ENCODE peak calls at places on chromosomes 3 and 15, in seven cellular contexts. One of them, this sample, is unnamed.
A peak's percentile ranks its signal among the peaks of the same experiment; 100 is the strongest.

GRCh38 chr3:16477054-16477453 is 36.4 kb downstream of the RFTN1 start:
- DNase-seq in mesenchymal stem cell: peak; percentile 81
- DNase-seq in CD8-positive, alpha-beta memory T cell: no peak
- DNase-seq in fibroblast of lung: no peak
- DNase-seq in GM23338: no peak
- DNase-seq in OCI-LY7: no peak
- DNase-seq in right cardiac atrium: no peak
- DNase-seq in this sample: no peak

GRCh38 chr15:47959617-47960398 is 161.0 kb upstream of the SLC24A5 start:
- DNase-seq in mesenchymal stem cell: no peak
- DNase-seq in CD8-positive, alpha-beta memory T cell: no peak
- DNase-seq in fibroblast of lung: no peak
- DNase-seq in GM23338: no peak
- DNase-seq in OCI-LY7: no peak
- DNase-seq in right cardiac atrium: no peak
- DNase-seq in this sample: no peak

GRCh38 chr3:27532931-27533607 is 48.9 kb upstream of the SLC4A7 start:
- DNase-seq in mesenchymal stem cell: peak; percentile 38
- DNase-seq in CD8-positive, alpha-beta memory T cell: no peak
- DNase-seq in fibroblast of lung: peak; percentile 36
- DNase-seq in GM23338: peak; percentile 46
- DNase-seq in OCI-LY7: peak; percentile 3
- DNase-seq in right cardiac atrium: no peak
- DNase-seq in this sample: no peak

GRCh38 chr3:57755368-57756021 is 614 bp upstream of the SLMAP start:
- DNase-seq in mesenchymal stem cell: no peak
- DNase-seq in CD8-positive, alpha-beta memory T cell: no peak
- DNase-seq in fibroblast of lung: no peak
- DNase-seq in GM23338: peak; percentile 85
- DNase-seq in OCI-LY7: peak; percentile 77
- DNase-seq in right cardiac atrium: peak; percentile 69
- DNase-seq in this sample: no peak

GRCh38 chr3:20043398-20043797 is 3.2 kb downstream of the KAT2B start:
- DNase-seq in mesenchymal stem cell: peak; percentile 64
- DNase-seq in CD8-positive, alpha-beta memory T cell: peak; percentile 75
- DNase-seq in fibroblast of lung: peak; percentile 61
- DNase-seq in GM23338: no peak
- DNase-seq in OCI-LY7: peak; percentile 68
- DNase-seq in right cardiac atrium: peak; percentile 96
- DNase-seq in this sample: peak; percentile 61

GRCh38 chr15:80059786-80060489 is 462 bp downstream of the ZFAND6 start:
- DNase-seq in mesenchymal stem cell: peak; percentile 47
- DNase-seq in CD8-positive, alpha-beta memory T cell: no peak
- DNase-seq in fibroblast of lung: no peak
- DNase-seq in GM23338: peak; percentile 83
- DNase-seq in OCI-LY7: peak; percentile 86
- DNase-seq in right cardiac atrium: no peak
- DNase-seq in this sample: peak; percentile 93

GRCh38 chr3:100966049-100966471 is 27.2 kb downstream of the ABI3BP start:
- DNase-seq in mesenchymal stem cell: no peak
- DNase-seq in CD8-positive, alpha-beta memory T cell: no peak
- DNase-seq in fibroblast of lung: peak; percentile 72
- DNase-seq in GM23338: no peak
- DNase-seq in OCI-LY7: no peak
- DNase-seq in right cardiac atrium: no peak
- DNase-seq in this sample: no peak

GRCh38 chr15:53197426-53197839 is 407.3 kb upstream of the ONECUT1 start:
- DNase-seq in mesenchymal stem cell: peak; percentile 2
- DNase-seq in CD8-positive, alpha-beta memory T cell: no peak
- DNase-seq in fibroblast of lung: peak; percentile 32
- DNase-seq in GM23338: peak; percentile 90
- DNase-seq in OCI-LY7: peak; percentile 37
- DNase-seq in right cardiac atrium: peak; percentile 76
- DNase-seq in this sample: peak; percentile 64

GRCh38 chr3:81592101-81592500 is 169.3 kb downstream of the GBE1 start:
- DNase-seq in mesenchymal stem cell: peak; percentile 12
- DNase-seq in CD8-positive, alpha-beta memory T cell: no peak
- DNase-seq in fibroblast of lung: peak; percentile 52
- DNase-seq in GM23338: peak; percentile 3
- DNase-seq in OCI-LY7: no peak
- DNase-seq in right cardiac atrium: no peak
- DNase-seq in this sample: no peak

GRCh38 chr3:66037986-66038369 is 740 bp downstream of the MAGI1 start:
- DNase-seq in mesenchymal stem cell: peak; percentile 49
- DNase-seq in CD8-positive, alpha-beta memory T cell: no peak
- DNase-seq in fibroblast of lung: no peak
- DNase-seq in GM23338: no peak
- DNase-seq in OCI-LY7: peak; percentile 19
- DNase-seq in right cardiac atrium: peak; percentile 61
- DNase-seq in this sample: no peak

GRCh38 chr3:153221748-153222162 is 59.7 kb downstream of the RAP2B start:
- DNase-seq in mesenchymal stem cell: peak; percentile 99
- DNase-seq in CD8-positive, alpha-beta memory T cell: peak; percentile 89
- DNase-seq in fibroblast of lung: peak; percentile 80
- DNase-seq in GM23338: no peak
- DNase-seq in OCI-LY7: no peak
- DNase-seq in right cardiac atrium: peak; percentile 72
- DNase-seq in this sample: peak; percentile 85

GRCh38 chr3:30988774-30989173 is 94.3 kb upstream of the GADL1 start:
- DNase-seq in mesenchymal stem cell: no peak
- DNase-seq in CD8-positive, alpha-beta memory T cell: no peak
- DNase-seq in fibroblast of lung: no peak
- DNase-seq in GM23338: no peak
- DNase-seq in OCI-LY7: no peak
- DNase-seq in right cardiac atrium: no peak
- DNase-seq in this sample: no peak

GRCh38 chr3:48858709-48859108 is 11.0 kb upstream of the PRKAR2A start:
- DNase-seq in mesenchymal stem cell: no peak
- DNase-seq in CD8-positive, alpha-beta memory T cell: no peak
- DNase-seq in fibroblast of lung: no peak
- DNase-seq in GM23338: no peak
- DNase-seq in OCI-LY7: no peak
- DNase-seq in right cardiac atrium: no peak
- DNase-seq in this sample: no peak

GRCh38 chr3:35664460-35664919 is 25.2 kb downstream of the ARPP21 start:
- DNase-seq in mesenchymal stem cell: no peak
- DNase-seq in CD8-positive, alpha-beta memory T cell: no peak
- DNase-seq in fibroblast of lung: peak; percentile 45
- DNase-seq in GM23338: peak; percentile 52
- DNase-seq in OCI-LY7: peak; percentile 97
- DNase-seq in right cardiac atrium: peak; percentile 81
- DNase-seq in this sample: no peak

GRCh38 chr3:51670053-51670666 is 892 bp upstream of the TEX264 start:
- DNase-seq in mesenchymal stem cell: no peak
- DNase-seq in CD8-positive, alpha-beta memory T cell: no peak
- DNase-seq in fibroblast of lung: no peak
- DNase-seq in GM23338: no peak
- DNase-seq in OCI-LY7: no peak
- DNase-seq in right cardiac atrium: no peak
- DNase-seq in this sample: no peak

GRCh38 chr15:47294765-47295259 is 422.5 kb upstream of the SEMA6D start:
- DNase-seq in mesenchymal stem cell: no peak
- DNase-seq in CD8-positive, alpha-beta memory T cell: no peak
- DNase-seq in fibroblast of lung: peak; percentile 12
- DNase-seq in GM23338: no peak
- DNase-seq in OCI-LY7: no peak
- DNase-seq in right cardiac atrium: no peak
- DNase-seq in this sample: no peak

GRCh38 chr15:80870893-80871292 is 91.7 kb downstream of the CEMIP start:
- DNase-seq in mesenchymal stem cell: peak; percentile 24
- DNase-seq in CD8-positive, alpha-beta memory T cell: no peak
- DNase-seq in fibroblast of lung: no peak
- DNase-seq in GM23338: no peak
- DNase-seq in OCI-LY7: no peak
- DNase-seq in right cardiac atrium: no peak
- DNase-seq in this sample: no peak

GRCh38 chr3:149145926-149146325 is 16.5 kb downstream of the HPS3 start:
- DNase-seq in mesenchymal stem cell: no peak
- DNase-seq in CD8-positive, alpha-beta memory T cell: no peak
- DNase-seq in fibroblast of lung: no peak
- DNase-seq in GM23338: no peak
- DNase-seq in OCI-LY7: peak; percentile 89
- DNase-seq in right cardiac atrium: no peak
- DNase-seq in this sample: peak; percentile 1
- H3K27ac ChIP-seq in mesenchymal stem cell: no peak overlapping the region
- H3K27ac ChIP-seq in CD8-positive, alpha-beta memory T cell: no peak overlapping the region
- H3K27ac ChIP-seq in fibroblast of lung: no peak overlapping the region
- H3K27ac ChIP-seq in GM23338: peak overlapping the region; percentile 7
- H3K27ac ChIP-seq in OCI-LY7: peak overlapping the region; percentile 91
- H3K27ac ChIP-seq in right cardiac atrium: no peak overlapping the region
- H3K27ac ChIP-seq in this sample: no peak overlapping the region

DNA sequence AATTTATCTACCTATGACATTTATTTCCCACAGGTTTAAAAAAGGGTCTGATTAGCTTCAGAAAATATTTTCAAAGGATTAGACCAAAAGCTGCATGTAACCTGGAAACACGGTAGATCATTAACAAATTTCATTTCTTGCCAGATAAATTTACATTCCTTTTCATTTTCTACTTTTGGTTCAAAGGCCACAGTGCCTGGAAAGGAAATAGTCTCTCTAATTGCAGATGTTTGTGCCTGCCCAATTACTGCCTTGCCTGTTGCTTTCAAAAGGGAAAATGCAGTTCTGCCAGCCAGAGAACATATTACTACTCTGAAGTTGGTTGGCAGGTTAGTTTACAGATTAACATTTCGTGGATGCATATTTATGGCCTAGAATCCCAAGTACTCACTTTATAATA is 124.4 kb upstream of the LRRC3B start:
- DNase-seq in mesenchymal stem cell: no peak
- DNase-seq in CD8-positive, alpha-beta memory T cell: no peak
- DNase-seq in fibroblast of lung: no peak
- DNase-seq in GM23338: no peak
- DNase-seq in OCI-LY7: no peak
- DNase-seq in right cardiac atrium: no peak
- DNase-seq in this sample: no peak
- H3K4me3 ChIP-seq in mesenchymal stem cell: no peak overlapping the region
- H3K4me3 ChIP-seq in CD8-positive, alpha-beta memory T cell: no peak overlapping the region
- H3K4me3 ChIP-seq in fibroblast of lung: no peak overlapping the region
- H3K4me3 ChIP-seq in GM23338: no peak overlapping the region
- H3K4me3 ChIP-seq in OCI-LY7: no peak overlapping the region
- H3K4me3 ChIP-seq in right cardiac atrium: no peak overlapping the region
- H3K4me3 ChIP-seq in this sample: no peak overlapping the region

GRCh38 chr15:28934645-28935044 is 48.9 kb downstream of the APBA2 start:
- DNase-seq in mesenchymal stem cell: no peak
- DNase-seq in CD8-positive, alpha-beta memory T cell: no peak
- DNase-seq in fibroblast of lung: no peak
- DNase-seq in GM23338: no peak
- DNase-seq in OCI-LY7: no peak
- DNase-seq in right cardiac atrium: no peak
- DNase-seq in this sample: no peak

GRCh38 chr15:28936481-28936881 is 50.7 kb downstream of the APBA2 start:
- DNase-seq in mesenchymal stem cell: no peak
- DNase-seq in CD8-positive, alpha-beta memory T cell: no peak
- DNase-seq in fibroblast of lung: no peak
- DNase-seq in GM23338: no peak
- DNase-seq in OCI-LY7: no peak
- DNase-seq in right cardiac atrium: no peak
- DNase-seq in this sample: no peak

GRCh38 chr15:28936081-28936480 is 50.3 kb downstream of the APBA2 start:
- DNase-seq in mesenchymal stem cell: no peak
- DNase-seq in CD8-positive, alpha-beta memory T cell: no peak
- DNase-seq in fibroblast of lung: no peak
- DNase-seq in GM23338: no peak
- DNase-seq in OCI-LY7: no peak
- DNase-seq in right cardiac atrium: no peak
- DNase-seq in this sample: no peak

GRCh38 chr15:28933710-28934445 is 48.1 kb downstream of the APBA2 start:
- DNase-seq in mesenchymal stem cell: no peak
- DNase-seq in CD8-positive, alpha-beta memory T cell: no peak
- DNase-seq in fibroblast of lung: no peak
- DNase-seq in GM23338: no peak
- DNase-seq in OCI-LY7: no peak
- DNase-seq in right cardiac atrium: no peak
- DNase-seq in this sample: no peak

DNA sequence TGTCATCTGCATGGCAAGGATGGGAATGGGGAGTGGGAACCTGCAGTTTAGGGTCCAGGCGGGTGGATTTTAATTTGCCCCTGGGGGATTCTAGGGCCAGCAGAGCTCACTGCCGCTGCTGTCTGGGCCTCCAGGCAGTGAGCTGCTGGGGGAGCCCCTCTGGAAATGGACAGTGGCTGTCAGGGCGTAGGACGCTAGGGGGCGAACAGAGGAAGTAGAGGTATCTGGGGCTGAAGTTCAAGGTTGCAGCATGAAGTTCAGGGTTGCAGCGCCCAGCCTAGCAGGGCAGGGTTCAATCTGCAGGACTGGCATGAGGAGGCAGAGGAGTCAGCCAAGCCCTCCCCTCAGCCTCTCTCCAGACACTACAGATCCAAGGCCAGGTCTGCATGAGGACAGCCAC is 49.5 kb downstream of the APBA2 start:
- DNase-seq in mesenchymal stem cell: peak; percentile 31
- DNase-seq in CD8-positive, alpha-beta memory T cell: peak; percentile 77
- DNase-seq in fibroblast of lung: no peak
- DNase-seq in GM23338: peak; percentile 85
- DNase-seq in OCI-LY7: peak; percentile 48
- DNase-seq in right cardiac atrium: no peak
- DNase-seq in this sample: no peak
- H3K27ac ChIP-seq in mesenchymal stem cell: no peak overlapping the region
- H3K27ac ChIP-seq in CD8-positive, alpha-beta memory T cell: no peak overlapping the region
- H3K27ac ChIP-seq in fibroblast of lung: no peak overlapping the region
- H3K27ac ChIP-seq in GM23338: no peak overlapping the region
- H3K27ac ChIP-seq in OCI-LY7: no peak overlapping the region
- H3K27ac ChIP-seq in right cardiac atrium: no peak overlapping the region
- H3K27ac ChIP-seq in this sample: no peak overlapping the region

DNA sequence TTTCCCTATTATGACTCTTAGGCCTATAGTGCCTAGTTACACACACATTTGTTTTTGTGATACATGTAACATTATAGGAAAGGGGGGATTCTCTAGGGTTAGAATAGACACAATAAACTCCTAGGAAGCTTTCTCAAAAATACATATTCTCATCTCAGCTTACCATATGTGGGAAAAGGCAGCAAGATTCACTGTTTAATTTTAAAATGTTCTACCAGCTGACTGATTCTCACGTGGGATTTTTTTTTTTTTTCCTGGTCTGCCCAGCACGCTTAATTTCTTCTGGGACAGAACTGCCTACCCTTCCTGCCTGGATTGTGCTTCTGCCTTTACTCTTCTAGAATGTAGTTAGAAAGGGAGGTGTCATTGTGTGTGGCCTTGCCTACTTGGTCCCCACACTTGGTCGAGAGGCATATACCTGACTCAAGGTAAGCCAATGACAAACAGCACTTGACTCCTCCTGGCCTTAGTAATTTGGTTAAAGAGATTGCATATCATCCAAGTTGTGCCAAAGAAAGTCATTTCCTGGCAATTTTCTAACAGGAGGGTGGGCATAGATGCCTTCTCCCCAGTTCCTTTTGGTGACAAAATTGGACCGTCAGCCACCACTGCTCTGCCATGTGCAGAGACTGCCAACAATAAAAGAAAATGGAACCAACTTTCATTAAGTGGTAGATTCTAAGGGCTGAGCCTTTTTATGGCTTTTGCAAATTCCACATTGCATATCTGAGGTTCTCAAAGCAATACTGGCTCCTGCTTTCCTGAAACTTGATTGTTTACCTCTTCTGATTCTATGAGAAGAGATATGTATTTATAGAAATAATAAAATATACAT is 8.0 kb upstream of the LEKR1 start:
- DNase-seq in mesenchymal stem cell: peak; percentile 43
- DNase-seq in CD8-positive, alpha-beta memory T cell: no peak
- DNase-seq in fibroblast of lung: no peak
- DNase-seq in GM23338: no peak
- DNase-seq in OCI-LY7: no peak
- DNase-seq in right cardiac atrium: no peak
- DNase-seq in this sample: peak; percentile 44
- H3K4me3 ChIP-seq in mesenchymal stem cell: no peak overlapping the region
- H3K4me3 ChIP-seq in CD8-positive, alpha-beta memory T cell: peak overlapping the region; percentile 83
- H3K4me3 ChIP-seq in fibroblast of lung: no peak overlapping the region
- H3K4me3 ChIP-seq in GM23338: peak overlapping the region; percentile 51
- H3K4me3 ChIP-seq in OCI-LY7: peak overlapping the region; percentile 65
- H3K4me3 ChIP-seq in right cardiac atrium: no peak overlapping the region
- H3K4me3 ChIP-seq in this sample: peak overlapping the region; percentile 62

GRCh38 chr15:85642693-85643058 is 152.0 kb downstream of the KLHL25 start:
- DNase-seq in mesenchymal stem cell: peak; percentile 76
- DNase-seq in CD8-positive, alpha-beta memory T cell: no peak
- DNase-seq in fibroblast of lung: peak; percentile 77
- DNase-seq in GM23338: no peak
- DNase-seq in OCI-LY7: no peak
- DNase-seq in right cardiac atrium: peak; percentile 92
- DNase-seq in this sample: peak; percentile 61
- H3K27ac ChIP-seq in mesenchymal stem cell: no peak overlapping the region
- H3K27ac ChIP-seq in CD8-positive, alpha-beta memory T cell: no peak overlapping the region
- H3K27ac ChIP-seq in fibroblast of lung: peak overlapping the region; percentile 83
- H3K27ac ChIP-seq in GM23338: no peak overlapping the region
- H3K27ac ChIP-seq in OCI-LY7: no peak overlapping the region
- H3K27ac ChIP-seq in right cardiac atrium: peak overlapping the region; percentile 80
- H3K27ac ChIP-seq in this sample: peak overlapping the region; percentile 71

This sample was measured in osteoblast.